ENCODE peak calls at places on chromosomes 13 and 19, in nine cellular contexts. T, O, U, X, B, Q, G, P and S are unnamed samples.
A peak's percentile ranks its signal among the peaks of the same experiment; 100 is the strongest.

GRCh38 chr13:74210693-74211393 is 76.6 kb upstream of the KLF12 start:
- DNase-seq in T (peak; percentile 77), O (peak; percentile 14), U (no peak), X (no peak), B (peak; percentile 15), Q (no peak), G (no peak), P (no peak), S (no peak)

GRCh38 chr19:49858591-49858985 is 7.6 kb downstream of the PTOV1 start:
- DNase-seq in T (no peak), O (peak; percentile 82), U (no peak), X (no peak), B (no peak), Q (no peak), G (no peak), P (no peak), S (no peak)

GRCh38 chr13:39952244-39953233 is 297.1 kb downstream of the COG6 start:
- DNase-seq in T (peak; percentile 37), O (no peak), U (no peak), X (no peak), B (no peak), Q (no peak), G (no peak), P (no peak), S (no peak)

GRCh38 chr19:17307876-17308377 is 1.4 kb upstream of the DDA1 start:
- DNase-seq in T (no peak), O (no peak), U (no peak), X (no peak), B (no peak), Q (no peak), G (no peak), P (no peak), S (no peak)

GRCh38 chr13:110495881-110496280 is 65.6 kb downstream of the RAB20 start:
- DNase-seq in T (no peak), O (no peak), U (no peak), X (no peak), B (no peak), Q (no peak), G (no peak), P (no peak), S (no peak)

GRCh38 chr13:101231751-101232428 is 184.4 kb downstream of the NALCN start:
- DNase-seq in T (no peak), O (no peak), U (no peak), X (no peak), B (no peak), Q (no peak), G (no peak), P (no peak), S (no peak)

GRCh38 chr13:92514420-92515125 is 712.0 kb upstream of the GPC6 start:
- DNase-seq in T (no peak), O (no peak), U (no peak), X (no peak), B (no peak), Q (no peak), G (no peak), P (no peak), S (no peak)

GRCh38 chr13:32391101-32391620 is 36.8 kb downstream of the N4BP2L1 start:
- DNase-seq in T (no peak), O (no peak), U (no peak), X (no peak), B (peak; percentile 1), Q (no peak), G (no peak), P (no peak), S (no peak)

GRCh38 chr13:75637101-75637774 is 1.1 kb downstream of the LMO7 start:
- DNase-seq in T (no peak), O (no peak), U (no peak), X (no peak), B (no peak), Q (no peak), G (no peak), P (no peak), S (no peak)

GRCh38 chr13:41268764-41269163 is 5.4 kb upstream of the MTRF1 start:
- DNase-seq in T (no peak), O (no peak), U (no peak), X (peak; percentile 8), B (peak; percentile 56), Q (no peak), G (no peak), P (no peak), S (no peak)

GRCh38 chr19:47509170-47509847 is 5.6 kb downstream of the NAPA start:
- DNase-seq in T (no peak), O (no peak), U (no peak), X (no peak), B (no peak), Q (no peak), G (no peak), P (no peak), S (no peak)

GRCh38 chr13:53028637-53029121 is at the start of gene OLFM4:
- DNase-seq in T (no peak), O (no peak), U (no peak), X (no peak), B (no peak), Q (no peak), G (no peak), P (no peak), S (no peak)

GRCh38 chr13:113836917-113837553 is 26.8 kb downstream of the GAS6 start:
- DNase-seq in T (peak; percentile 80), O (peak; percentile 80), U (peak; percentile 54), X (no peak), B (peak; percentile 92), Q (peak; percentile 54), G (no peak), P (no peak), S (peak; percentile 76)

GRCh38 chr13:51681037-51681678 is 96.9 kb downstream of the WDFY2 start:
- DNase-seq in T (peak; percentile 31), O (no peak), U (no peak), X (no peak), B (peak; percentile 51), Q (no peak), G (no peak), P (no peak), S (no peak)

GRCh38 chr13:98672947-98673545 is 79.4 kb downstream of the SLC15A1 start:
- DNase-seq in T (no peak), O (peak; percentile 67), U (peak; percentile 79), X (peak; percentile 49), B (peak; percentile 70), Q (peak; percentile 73), G (peak; percentile 85), P (peak; percentile 78), S (peak; percentile 44)

GRCh38 chr13:75461314-75461713 is 20.7 kb downstream of the TBC1D4 start:
- DNase-seq in T (no peak), O (no peak), U (no peak), X (no peak), B (no peak), Q (no peak), G (no peak), P (no peak), S (no peak)

GRCh38 chr19:16896913-16897571 is 8.2 kb downstream of the F2RL3 start:
- DNase-seq in T (peak; percentile 70), O (peak; percentile 97), U (peak; percentile 93), X (peak; percentile 91), B (peak; percentile 80), Q (peak; percentile 94), G (peak; percentile 95), P (peak; percentile 96), S (peak; percentile 94)

GRCh38 chr19:53870485-53870844 is 2.8 kb downstream of the MYADM start:
- DNase-seq in T (no peak), O (peak; percentile 38), U (peak; percentile 70), X (no peak), B (peak; percentile 54), Q (peak; percentile 32), G (peak; percentile 86), P (peak; percentile 73), S (no peak)

GRCh38 chr13:73337511-73337910 is 278.7 kb downstream of the KLF5 start:
- DNase-seq in T (no peak), O (no peak), U (no peak), X (no peak), B (no peak), Q (no peak), G (no peak), P (no peak), S (no peak)

DNA sequence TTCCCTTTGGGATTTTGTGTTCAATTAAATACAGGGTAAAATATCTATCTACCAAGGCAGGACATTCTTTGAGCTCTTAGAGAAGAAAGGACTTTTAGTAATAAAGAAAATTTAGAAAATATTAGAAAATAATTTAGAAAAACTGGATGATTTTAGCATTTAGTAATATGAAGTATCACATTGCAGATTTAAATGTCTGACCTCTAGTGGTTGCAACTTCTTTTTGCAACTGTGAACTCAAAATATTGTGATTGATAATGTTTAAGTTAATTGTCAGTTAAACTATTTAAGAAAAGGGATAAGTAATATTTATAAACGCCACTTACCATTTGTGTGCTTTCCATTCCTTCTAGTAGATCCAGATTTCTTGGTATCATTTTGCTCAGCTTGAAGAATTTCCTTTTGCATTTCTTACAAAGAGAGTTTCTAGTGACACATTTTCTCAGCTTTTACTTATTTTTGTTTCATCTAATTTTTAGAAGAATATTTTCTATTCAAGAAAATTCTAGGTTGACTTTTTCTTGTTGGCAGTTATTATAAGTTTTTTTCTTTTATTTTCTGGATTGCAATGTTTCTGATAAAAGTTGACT is 10.3 kb upstream of the POSTN start:
- DNase-seq in T (no peak), O (no peak), U (no peak), X (no peak), B (no peak), Q (no peak), G (no peak), P (no peak), S (no peak)
- TF ChIP-seq CTCF in T (peak; percentile 51), O (peak; percentile 44), U (peak; percentile 30), X (peak; percentile 65), B (peak; percentile 19), Q (peak; percentile 31), G (no peak), P (no peak), S (peak; percentile 52)

GRCh38 chr19:52248256-52248655 is 21.1 kb upstream of the ZNF766 start:
- DNase-seq in T (no peak), O (peak; percentile 72), U (peak; percentile 59), X (peak; percentile 20), B (no peak), Q (peak; percentile 67), G (peak; percentile 77), P (peak; percentile 66), S (peak; percentile 43)
- TF ChIP-seq CTCF in T (peak; percentile 51), O (peak; percentile 46), U (peak; percentile 47), X (peak; percentile 69), B (no peak), Q (peak; percentile 42), G (peak; percentile 42), P (no peak), S (peak; percentile 68)

GRCh38 chr13:84455143-84455905 is 573.0 kb upstream of the SLITRK1 start:
- DNase-seq in T (no peak), O (no peak), U (no peak), X (no peak), B (no peak), Q (no peak), G (peak; percentile 41), P (no peak), S (no peak)
- TF ChIP-seq CTCF in T (no peak), O (no peak), U (no peak), X (peak; percentile 15), B (no peak), Q (no peak), G (no peak), P (no peak), S (no peak)

DNA sequence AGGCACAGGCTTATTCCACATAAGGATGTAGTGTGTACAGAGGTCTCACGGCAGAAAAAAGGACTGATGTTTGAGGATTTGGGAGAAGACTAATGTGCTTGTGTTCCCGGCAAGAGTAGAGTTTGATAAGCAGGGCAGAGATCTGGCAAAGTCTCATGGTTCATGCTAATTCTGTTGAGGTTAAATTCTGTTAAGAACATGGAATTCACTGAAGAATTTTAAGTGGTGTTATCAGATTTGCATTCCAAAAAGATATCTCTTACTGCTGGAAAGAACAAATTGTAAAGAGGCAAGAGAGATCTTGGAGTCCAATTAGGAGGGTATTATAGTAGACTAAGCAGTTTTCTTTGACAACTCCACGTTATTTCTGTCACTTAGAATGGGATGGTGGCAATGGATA is 348.3 kb downstream of the TDRD3 start:
- DNase-seq in T (no peak), O (no peak), U (no peak), X (no peak), B (no peak), Q (no peak), G (no peak), P (no peak), S (no peak)
- TF ChIP-seq CTCF in T (no peak), O (no peak), U (no peak), X (no peak), B (no peak), Q (no peak), G (no peak), P (no peak), S (no peak)